ENCODE peak calls at places on chromosomes 12 and 14, in four cellular contexts. P is endodermal cell, E is CD14-positive monocyte, M is hippocampal formation. F is an unnamed sample.

GRCh38 chr12:53788892-53789291 is 37.1 kb upstream of the CISTR start:
- DNase-seq in M (no peak), E (no peak), P (no peak), F (no peak)

GRCh38 chr14:59677771-59678211 is 101.2 kb upstream of the CCDC175 start:
- DNase-seq in P (no peak), E (no peak), M (no peak), F (no peak)

GRCh38 chr12:22812531-22812930 is 187.6 kb downstream of the ETNK1 start:
- DNase-seq in E (no peak), P (no peak), M (no peak), F (no peak)

GRCh38 chr14:101968186-101968585 is 3.8 kb downstream of the DYNC1H1 start:
- DNase-seq in P (no peak), M (no peak), E (no peak), F (no peak)

GRCh38 chr14:104542871-104543830 is 36.4 kb upstream of the C14orf180 start:
- DNase-seq in P (peak; percentile 35), M (no peak), E (peak; percentile 33), F (no peak)

GRCh38 chr14:92945959-92946846 is 23.3 kb downstream of the CHGA start:
- DNase-seq in P (no peak), M (no peak), E (no peak), F (peak; percentile 85)

GRCh38 chr12:85872497-85873091 is 1.5 kb upstream of the NTS start:
- DNase-seq in P (no peak), M (no peak), E (no peak), F (peak; percentile 44)

GRCh38 chr12:94710933-94711332 is 60.6 kb upstream of the TMCC3 start:
- DNase-seq in P (peak; percentile 87), M (no peak), E (no peak), F (peak; percentile 41)

F was measured in Daoy.